ENCODE peak calls at places on chromosomes 12 and 14, in seven cellular contexts. One of them, this sample, is unnamed.

GRCh38 chr12:3213171-3213570 is 136.0 kb downstream of the TSPAN9 start:
- DNase-seq in astrocyte: no peak
- DNase-seq in COLO829: no peak
- DNase-seq in activated naive CD8-positive, alpha-beta T cell treated with anti-CD3 and anti-CD28 coated beads, Interleukin-2, amount 50 U/mL, for 24 hours: no peak
- DNase-seq in mucosa of gallbladder: no peak
- DNase-seq in T-helper 1 cell: no peak
- DNase-seq in RKO: no peak
- DNase-seq in this sample: no peak

GRCh38 chr14:61343471-61343870 is 22.1 kb downstream of the PRKCH start:
- DNase-seq in astrocyte: no peak
- DNase-seq in COLO829: no peak
- DNase-seq in activated naive CD8-positive, alpha-beta T cell treated with anti-CD3 and anti-CD28 coated beads, Interleukin-2, amount 50 U/mL, for 24 hours: no peak
- DNase-seq in mucosa of gallbladder: no peak
- DNase-seq in T-helper 1 cell: no peak
- DNase-seq in RKO: no peak
- DNase-seq in this sample: no peak

GRCh38 chr14:64501326-64502171 is 2.1 kb downstream of the ZBTB25 start:
- DNase-seq in astrocyte: peak
- DNase-seq in COLO829: no peak
- DNase-seq in activated naive CD8-positive, alpha-beta T cell treated with anti-CD3 and anti-CD28 coated beads, Interleukin-2, amount 50 U/mL, for 24 hours: peak
- DNase-seq in mucosa of gallbladder: peak
- DNase-seq in T-helper 1 cell: no peak
- DNase-seq in RKO: peak
- DNase-seq in this sample: no peak

GRCh38 chr12:14086838-14087237 is 105.4 kb upstream of the GRIN2B start:
- DNase-seq in astrocyte: no peak
- DNase-seq in COLO829: no peak
- DNase-seq in activated naive CD8-positive, alpha-beta T cell treated with anti-CD3 and anti-CD28 coated beads, Interleukin-2, amount 50 U/mL, for 24 hours: no peak
- DNase-seq in mucosa of gallbladder: no peak
- DNase-seq in T-helper 1 cell: no peak
- DNase-seq in RKO: no peak
- DNase-seq in this sample: no peak

GRCh38 chr14:85197976-85198375 is 332.0 kb upstream of the FLRT2 start:
- DNase-seq in astrocyte: no peak
- DNase-seq in COLO829: no peak
- DNase-seq in activated naive CD8-positive, alpha-beta T cell treated with anti-CD3 and anti-CD28 coated beads, Interleukin-2, amount 50 U/mL, for 24 hours: no peak
- DNase-seq in mucosa of gallbladder: no peak
- DNase-seq in T-helper 1 cell: no peak
- DNase-seq in RKO: no peak
- DNase-seq in this sample: no peak

GRCh38 chr14:81710232-81710845 is 176.7 kb upstream of the SEL1L start:
- DNase-seq in astrocyte: no peak
- DNase-seq in COLO829: peak
- DNase-seq in activated naive CD8-positive, alpha-beta T cell treated with anti-CD3 and anti-CD28 coated beads, Interleukin-2, amount 50 U/mL, for 24 hours: peak
- DNase-seq in mucosa of gallbladder: peak
- DNase-seq in T-helper 1 cell: no peak
- DNase-seq in RKO: peak
- DNase-seq in this sample: no peak

GRCh38 chr14:32343926-32344430 is 14.9 kb downstream of the AKAP6 start:
- DNase-seq in astrocyte: no peak
- DNase-seq in COLO829: no peak
- DNase-seq in activated naive CD8-positive, alpha-beta T cell treated with anti-CD3 and anti-CD28 coated beads, Interleukin-2, amount 50 U/mL, for 24 hours: no peak
- DNase-seq in mucosa of gallbladder: no peak
- DNase-seq in T-helper 1 cell: no peak
- DNase-seq in RKO: no peak
- DNase-seq in this sample: no peak

GRCh38 chr12:116698131-116698495 is 39.8 kb downstream of the SPRING1 start:
- DNase-seq in astrocyte: no peak
- DNase-seq in COLO829: no peak
- DNase-seq in activated naive CD8-positive, alpha-beta T cell treated with anti-CD3 and anti-CD28 coated beads, Interleukin-2, amount 50 U/mL, for 24 hours: no peak
- DNase-seq in mucosa of gallbladder: peak
- DNase-seq in T-helper 1 cell: no peak
- DNase-seq in RKO: no peak
- DNase-seq in this sample: no peak

GRCh38 chr14:33573296-33573695 is 377.6 kb downstream of the EGLN3 start:
- DNase-seq in astrocyte: peak
- DNase-seq in COLO829: no peak
- DNase-seq in activated naive CD8-positive, alpha-beta T cell treated with anti-CD3 and anti-CD28 coated beads, Interleukin-2, amount 50 U/mL, for 24 hours: no peak
- DNase-seq in mucosa of gallbladder: no peak
- DNase-seq in T-helper 1 cell: no peak
- DNase-seq in RKO: no peak
- DNase-seq in this sample: no peak

GRCh38 chr14:77436042-77436441 is 12.7 kb upstream of the NOXRED1 start:
- DNase-seq in astrocyte: no peak
- DNase-seq in COLO829: no peak
- DNase-seq in activated naive CD8-positive, alpha-beta T cell treated with anti-CD3 and anti-CD28 coated beads, Interleukin-2, amount 50 U/mL, for 24 hours: no peak
- DNase-seq in mucosa of gallbladder: no peak
- DNase-seq in T-helper 1 cell: no peak
- DNase-seq in RKO: peak
- DNase-seq in this sample: no peak

GRCh38 chr12:100372846-100373245 is 16.0 kb downstream of the SLC17A8 start:
- DNase-seq in astrocyte: no peak
- DNase-seq in COLO829: no peak
- DNase-seq in activated naive CD8-positive, alpha-beta T cell treated with anti-CD3 and anti-CD28 coated beads, Interleukin-2, amount 50 U/mL, for 24 hours: no peak
- DNase-seq in mucosa of gallbladder: no peak
- DNase-seq in T-helper 1 cell: no peak
- DNase-seq in RKO: no peak
- DNase-seq in this sample: no peak

GRCh38 chr12:110794623-110795280 is 52.0 kb upstream of the CCDC63 start:
- DNase-seq in astrocyte: no peak
- DNase-seq in COLO829: no peak
- DNase-seq in activated naive CD8-positive, alpha-beta T cell treated with anti-CD3 and anti-CD28 coated beads, Interleukin-2, amount 50 U/mL, for 24 hours: no peak
- DNase-seq in mucosa of gallbladder: peak
- DNase-seq in T-helper 1 cell: no peak
- DNase-seq in RKO: no peak
- DNase-seq in this sample: no peak

GRCh38 chr12:51923506-51924365 is 16.4 kb downstream of the ACVRL1 start:
- DNase-seq in astrocyte: no peak
- DNase-seq in COLO829: peak
- DNase-seq in activated naive CD8-positive, alpha-beta T cell treated with anti-CD3 and anti-CD28 coated beads, Interleukin-2, amount 50 U/mL, for 24 hours: peak
- DNase-seq in mucosa of gallbladder: peak
- DNase-seq in T-helper 1 cell: no peak
- DNase-seq in RKO: no peak
- DNase-seq in this sample: no peak

GRCh38 chr12:10393291-10393690 is 3.5 kb upstream of the KLRK1 start:
- DNase-seq in astrocyte: no peak
- DNase-seq in COLO829: no peak
- DNase-seq in activated naive CD8-positive, alpha-beta T cell treated with anti-CD3 and anti-CD28 coated beads, Interleukin-2, amount 50 U/mL, for 24 hours: no peak
- DNase-seq in mucosa of gallbladder: no peak
- DNase-seq in T-helper 1 cell: no peak
- DNase-seq in RKO: no peak
- DNase-seq in this sample: no peak

GRCh38 chr12:12810507-12811143 is 2.5 kb upstream of the DDX47 start:
- DNase-seq in astrocyte: no peak
- DNase-seq in COLO829: no peak
- DNase-seq in activated naive CD8-positive, alpha-beta T cell treated with anti-CD3 and anti-CD28 coated beads, Interleukin-2, amount 50 U/mL, for 24 hours: no peak
- DNase-seq in mucosa of gallbladder: no peak
- DNase-seq in T-helper 1 cell: no peak
- DNase-seq in RKO: no peak
- DNase-seq in this sample: no peak

GRCh38 chr12:101172316-101172715 is 37.7 kb downstream of the SLC5A8 start:
- DNase-seq in astrocyte: no peak
- DNase-seq in COLO829: peak
- DNase-seq in activated naive CD8-positive, alpha-beta T cell treated with anti-CD3 and anti-CD28 coated beads, Interleukin-2, amount 50 U/mL, for 24 hours: no peak
- DNase-seq in mucosa of gallbladder: no peak
- DNase-seq in T-helper 1 cell: no peak
- DNase-seq in RKO: no peak
- DNase-seq in this sample: no peak

GRCh38 chr12:28817524-28817923 is 331.6 kb upstream of the FAR2 start:
- DNase-seq in astrocyte: no peak
- DNase-seq in COLO829: no peak
- DNase-seq in activated naive CD8-positive, alpha-beta T cell treated with anti-CD3 and anti-CD28 coated beads, Interleukin-2, amount 50 U/mL, for 24 hours: no peak
- DNase-seq in mucosa of gallbladder: no peak
- DNase-seq in T-helper 1 cell: no peak
- DNase-seq in RKO: no peak
- DNase-seq in this sample: no peak

GRCh38 chr14:91398707-91399106 is 18.9 kb downstream of the CCDC88C start:
- DNase-seq in astrocyte: no peak
- DNase-seq in COLO829: no peak
- DNase-seq in activated naive CD8-positive, alpha-beta T cell treated with anti-CD3 and anti-CD28 coated beads, Interleukin-2, amount 50 U/mL, for 24 hours: no peak
- DNase-seq in mucosa of gallbladder: no peak
- DNase-seq in T-helper 1 cell: no peak
- DNase-seq in RKO: no peak
- DNase-seq in this sample: no peak

This sample was measured in nucleus accumbens.